ENCODE peak calls at places on chromosomes 11 and 22, in nine cellular contexts. W is CD4-positive, alpha-beta memory T cell; T is stomach; G is MM.1S; Z is IMR-90; P is left lung; U is HepG2; R is endodermal cell; S is DND-41. Y is an unnamed sample.

GRCh38 chr11:68303982-68304780 is 8.2 kb upstream of the LRP5 start:
- DNase-seq in W (no peak), T (no peak), G (no peak), Z (no peak), P (no peak), U (no peak), R (no peak), S (no peak), Y (no peak)

GRCh38 chr22:47967841-47968240 is 1205.4 kb downstream of the TBC1D22A start:
- DNase-seq in W (no peak), T (no peak), G (no peak), Z (no peak), P (no peak), U (no peak), R (no peak), S (no peak), Y (no peak)

GRCh38 chr22:23205330-23205729 is 25.0 kb downstream of the BCR start:
- DNase-seq in W (no peak), T (no peak), G (no peak), Z (no peak), P (no peak), U (no peak), R (no peak), S (no peak), Y (no peak)

GRCh38 chr11:35526370-35526792 is 965 bp upstream of the PAMR1 start:
- DNase-seq in W (no peak), T (no peak), G (no peak), Z (peak; percentile 65), P (no peak), U (no peak), R (peak; percentile 78), S (no peak), Y (no peak)

GRCh38 chr11:69551963-69552362 is 70.5 kb downstream of the LINC01488 start:
- DNase-seq in W (no peak), T (no peak), G (no peak), Z (no peak), P (no peak), U (no peak), R (no peak), S (no peak), Y (peak; percentile 4)

GRCh38 chr11:133326849-133327248 is 205.5 kb downstream of the OPCML start:
- DNase-seq in W (no peak), T (no peak), G (no peak), Z (no peak), P (no peak), U (no peak), R (no peak), S (no peak), Y (no peak)

GRCh38 chr11:122323754-122324421 is 207.9 kb upstream of the BLID start:
- DNase-seq in W (no peak), T (no peak), G (no peak), Z (no peak), P (no peak), U (no peak), R (no peak), S (no peak), Y (no peak)

GRCh38 chr11:34732831-34733230 is 111.9 kb downstream of the EHF start:
- DNase-seq in W (no peak), T (no peak), G (no peak), Z (no peak), P (no peak), U (peak; percentile 30), R (no peak), S (no peak), Y (no peak)

GRCh38 chr22:18998998-18999397 is 62.9 kb upstream of the PRODH start:
- DNase-seq in W (no peak), T (no peak), G (no peak), Z (no peak), P (no peak), U (no peak), R (peak; percentile 90), S (no peak), Y (no peak)

GRCh38 chr11:71518506-71519471 is 8.3 kb upstream of the KRTAP5-7 start:
- DNase-seq in W (no peak), T (peak; percentile 20), G (no peak), Z (no peak), P (no peak), U (no peak), R (no peak), S (no peak), Y (no peak)

GRCh38 chr22:25032066-25032465 is 79.5 kb downstream of the KIAA1671 start:
- DNase-seq in W (no peak), T (no peak), G (no peak), Z (no peak), P (no peak), U (no peak), R (no peak), S (no peak), Y (no peak)

GRCh38 chr11:108803781-108804180 is 138.9 kb downstream of the DDX10 start:
- DNase-seq in W (no peak), T (no peak), G (no peak), Z (peak; percentile 71), P (no peak), U (no peak), R (no peak), S (no peak), Y (no peak)

GRCh38 chr22:45648320-45649070 is 23.1 kb upstream of the ATXN10 start:
- DNase-seq in W (no peak), T (no peak), G (no peak), Z (no peak), P (no peak), U (no peak), R (no peak), S (no peak), Y (no peak)

GRCh38 chr22:46577361-46578249 is 40.2 kb upstream of the CELSR1 start:
- DNase-seq in W (no peak), T (no peak), G (no peak), Z (no peak), P (peak; percentile 84), U (no peak), R (peak; percentile 62), S (no peak), Y (peak; percentile 60)

GRCh38 chr11:8964324-8965320 is at the start of gene TMEM9B:
- DNase-seq in W (peak; percentile 80), T (peak; percentile 93), G (peak; percentile 94), Z (peak; percentile 79), P (peak; percentile 98), U (peak; percentile 84), R (peak; percentile 96), S (peak; percentile 81), Y (peak; percentile 96)

GRCh38 chr22:39290724-39291161 is 28.7 kb downstream of the RPL3 start:
- DNase-seq in W (no peak), T (peak; percentile 63), G (no peak), Z (peak; percentile 71), P (peak; percentile 82), U (peak; percentile 56), R (peak; percentile 84), S (no peak), Y (no peak)

GRCh38 chr11:14972581-14973490 is 685 bp upstream of the CALCA start:
- DNase-seq in W (no peak), T (no peak), G (no peak), Z (no peak), P (peak; percentile 21), U (no peak), R (peak; percentile 53), S (no peak), Y (no peak)
- H3K27ac ChIP-seq in W (no peak overlapping the region), T (no peak overlapping the region), G (no peak overlapping the region), Z (no peak overlapping the region), P (no peak overlapping the region), U (no peak overlapping the region), R (no peak overlapping the region), S (no peak overlapping the region), Y (no peak overlapping the region)

GRCh38 chr11:32390712-32391111 is 44.6 kb downstream of the WT1 start:
- DNase-seq in W (no peak), T (no peak), G (no peak), Z (no peak), P (no peak), U (no peak), R (no peak), S (no peak), Y (no peak)

GRCh38 chr11:32386770-32387377 is 48.5 kb downstream of the WT1 start:
- DNase-seq in W (no peak), T (no peak), G (no peak), Z (peak; percentile 7), P (no peak), U (no peak), R (no peak), S (no peak), Y (no peak)

GRCh38 chr11:32391479-32391878 is 43.9 kb downstream of the WT1 start:
- DNase-seq in W (no peak), T (no peak), G (no peak), Z (no peak), P (no peak), U (no peak), R (no peak), S (no peak), Y (no peak)

GRCh38 chr11:32391965-32392553 is 43.3 kb downstream of the WT1 start:
- DNase-seq in W (no peak), T (no peak), G (no peak), Z (peak; percentile 70), P (no peak), U (no peak), R (no peak), S (peak; percentile 73), Y (no peak)

DNA sequence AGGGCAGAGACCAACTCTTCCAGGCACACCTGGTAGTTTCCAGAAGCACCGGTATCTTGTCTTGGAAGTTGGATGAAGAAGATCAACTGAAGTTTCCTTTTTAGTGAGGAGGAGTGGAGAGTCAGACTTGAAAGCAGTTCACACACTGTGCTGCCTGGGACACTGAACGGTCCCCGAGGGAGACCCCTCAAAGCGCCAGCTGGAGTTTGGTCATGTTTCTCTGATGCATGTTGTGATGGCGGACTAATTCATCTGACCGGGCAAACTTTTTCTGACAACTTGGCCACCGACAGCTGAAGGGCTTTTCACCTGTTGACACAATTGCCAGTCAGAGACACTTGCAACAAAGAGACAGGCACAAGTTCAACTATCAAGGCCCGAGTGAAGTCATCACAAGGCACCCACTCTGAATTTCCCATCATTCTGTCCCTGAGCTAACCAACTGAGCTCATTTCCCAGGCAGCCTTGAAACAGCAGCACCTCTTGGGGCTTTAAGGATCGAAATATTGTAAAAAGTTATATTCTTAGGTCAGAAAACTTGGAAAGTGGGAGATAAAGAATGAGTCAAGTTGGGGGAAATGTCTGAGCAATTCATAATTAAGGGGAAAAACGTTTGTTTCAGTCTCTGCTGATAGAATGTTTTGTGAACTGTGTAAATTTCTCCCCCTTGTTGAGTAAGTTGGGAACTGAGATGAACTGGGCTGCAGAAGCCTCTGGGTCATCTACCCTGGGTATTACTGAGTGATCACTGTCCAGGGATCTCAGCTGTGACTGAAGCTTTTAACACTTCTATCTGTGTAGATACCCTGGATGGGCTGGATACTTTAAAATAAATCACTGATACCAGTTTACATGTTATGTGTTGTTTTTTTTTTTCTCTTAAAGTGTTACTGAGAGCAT is 46.2 kb downstream of the WT1 start:
- DNase-seq in W (no peak), T (no peak), G (no peak), Z (no peak), P (no peak), U (no peak), R (no peak), S (no peak), Y (no peak)
- H3K4me1 ChIP-seq in W (no peaks in the 10 kb centered on the region), T (no peaks in the 10 kb centered on the region), G (no peaks in the 10 kb centered on the region), Z (no peaks in the 10 kb centered on the region), P (no peaks in the 10 kb centered on the region), U (no peaks in the 10 kb centered on the region), R (no peaks in the 10 kb centered on the region), S (peaks cover 93% of the 10 kb centered on the region), Y (no peaks in the 10 kb centered on the region)

GRCh38 chr22:44221710-44222475 is 41.2 kb downstream of the PARVG start:
- DNase-seq in W (no peak), T (no peak), G (no peak), Z (no peak), P (no peak), U (no peak), R (peak; percentile 20), S (no peak), Y (no peak)
- H3K27ac ChIP-seq in W (no peak overlapping the region), T (no peak overlapping the region), G (no peak overlapping the region), Z (no peak overlapping the region), P (no peak overlapping the region), U (no peak overlapping the region), R (no peak overlapping the region), S (no peak overlapping the region), Y (no peak overlapping the region)

GRCh38 chr11:1523077-1523476 is 36.5 kb upstream of the MOB2 start:
- DNase-seq in W (no peak), T (no peak), G (no peak), Z (no peak), P (no peak), U (no peak), R (no peak), S (no peak), Y (no peak)
- H3K4me1 ChIP-seq in W (peaks cover 47% of the 10 kb centered on the region), T (peaks cover 8% of the 10 kb centered on the region), G (no peaks in the 10 kb centered on the region), Z (peaks cover 7% of the 10 kb centered on the region), P (peaks cover 9% of the 10 kb centered on the region), U (peaks cover 15% of the 10 kb centered on the region), R (no peaks in the 10 kb centered on the region), S (no peaks in the 10 kb centered on the region), Y (peaks cover 46% of the 10 kb centered on the region)